ENCODE peak calls at places on chromosome 17, in ten cellular contexts. One of them, this sample, is unnamed.

GRCh38 chr17:73228748-73229236 is 32.9 kb downstream of the CPSF4L start:
- DNase-seq in Peyer's patch: peak
- DNase-seq in fibroblast of mammary gland: peak
- DNase-seq in endodermal cell: peak
- DNase-seq in cardiac fibroblast: peak
- DNase-seq in ovary: no peak
- DNase-seq in fibroblast of villous mesenchyme: peak
- DNase-seq in A673: peak
- DNase-seq in B cell: no peak
- DNase-seq in CD8-positive, alpha-beta T cell: no peak
- DNase-seq in this sample: no peak

GRCh38 chr17:80817861-80818260 is 173.8 kb upstream of the CHMP6 start:
- DNase-seq in endodermal cell: no peak
- DNase-seq in fibroblast of villous mesenchyme: no peak
- DNase-seq in B cell: peak
- DNase-seq in A673: no peak
- DNase-seq in CD8-positive, alpha-beta T cell: no peak
- DNase-seq in ovary: no peak
- DNase-seq in Peyer's patch: peak
- DNase-seq in fibroblast of mammary gland: peak
- DNase-seq in cardiac fibroblast: no peak
- DNase-seq in this sample: no peak

GRCh38 chr17:39769974-39770587 is 32.3 kb downstream of the GRB7 start:
- DNase-seq in cardiac fibroblast: no peak
- DNase-seq in fibroblast of villous mesenchyme: peak
- DNase-seq in ovary: no peak
- DNase-seq in fibroblast of mammary gland: peak
- DNase-seq in Peyer's patch: no peak
- DNase-seq in A673: no peak
- DNase-seq in endodermal cell: peak
- DNase-seq in CD8-positive, alpha-beta T cell: peak
- DNase-seq in B cell: peak
- DNase-seq in this sample: no peak

GRCh38 chr17:3295632-3296031 is 2.5 kb downstream of the OR3A1 start:
- DNase-seq in Peyer's patch: no peak
- DNase-seq in ovary: no peak
- DNase-seq in endodermal cell: no peak
- DNase-seq in A673: no peak
- DNase-seq in B cell: no peak
- DNase-seq in fibroblast of mammary gland: no peak
- DNase-seq in CD8-positive, alpha-beta T cell: no peak
- DNase-seq in cardiac fibroblast: no peak
- DNase-seq in fibroblast of villous mesenchyme: no peak
- DNase-seq in this sample: no peak

GRCh38 chr17:43559161-43559816 is 13.1 kb upstream of the ETV4 start:
- DNase-seq in fibroblast of mammary gland: no peak
- DNase-seq in fibroblast of villous mesenchyme: no peak
- DNase-seq in cardiac fibroblast: no peak
- DNase-seq in A673: no peak
- DNase-seq in Peyer's patch: no peak
- DNase-seq in endodermal cell: peak
- DNase-seq in B cell: no peak
- DNase-seq in CD8-positive, alpha-beta T cell: no peak
- DNase-seq in ovary: no peak
- DNase-seq in this sample: no peak

GRCh38 chr17:32519769-32520701 is 33.2 kb downstream of the CDK5R1 start:
- DNase-seq in B cell: peak
- DNase-seq in CD8-positive, alpha-beta T cell: no peak
- DNase-seq in fibroblast of mammary gland: peak
- DNase-seq in cardiac fibroblast: no peak
- DNase-seq in A673: no peak
- DNase-seq in endodermal cell: peak
- DNase-seq in ovary: no peak
- DNase-seq in fibroblast of villous mesenchyme: no peak
- DNase-seq in Peyer's patch: no peak
- DNase-seq in this sample: no peak

GRCh38 chr17:22161376-22161775 is 469.1 kb downstream of the KCNJ18 start:
- DNase-seq in A673: no peak
- DNase-seq in fibroblast of mammary gland: no peak
- DNase-seq in CD8-positive, alpha-beta T cell: no peak
- DNase-seq in Peyer's patch: no peak
- DNase-seq in ovary: no peak
- DNase-seq in fibroblast of villous mesenchyme: no peak
- DNase-seq in cardiac fibroblast: no peak
- DNase-seq in B cell: no peak
- DNase-seq in endodermal cell: no peak
- DNase-seq in this sample: no peak

GRCh38 chr17:1211287-1211686 is 31.5 kb upstream of the ABR start:
- DNase-seq in cardiac fibroblast: no peak
- DNase-seq in CD8-positive, alpha-beta T cell: no peak
- DNase-seq in A673: no peak
- DNase-seq in B cell: no peak
- DNase-seq in Peyer's patch: no peak
- DNase-seq in ovary: no peak
- DNase-seq in fibroblast of villous mesenchyme: no peak
- DNase-seq in fibroblast of mammary gland: no peak
- DNase-seq in endodermal cell: no peak
- DNase-seq in this sample: no peak

GRCh38 chr17:46193626-46194392 is 580 bp upstream of the KANSL1 start:
- DNase-seq in A673: peak
- DNase-seq in cardiac fibroblast: peak
- DNase-seq in fibroblast of mammary gland: peak
- DNase-seq in fibroblast of villous mesenchyme: peak
- DNase-seq in endodermal cell: peak
- DNase-seq in Peyer's patch: peak
- DNase-seq in CD8-positive, alpha-beta T cell: peak
- DNase-seq in B cell: peak
- DNase-seq in ovary: peak
- DNase-seq in this sample: peak
- TF ChIP-seq CTCF in A673: peak
- TF ChIP-seq CTCF in cardiac fibroblast: peak
- TF ChIP-seq CTCF in fibroblast of mammary gland: no peak
- TF ChIP-seq CTCF in fibroblast of villous mesenchyme: no peak
- TF ChIP-seq CTCF in endodermal cell: peak
- TF ChIP-seq CTCF in Peyer's patch: peak
- TF ChIP-seq CTCF in CD8-positive, alpha-beta T cell: peak
- TF ChIP-seq CTCF in B cell: no peak
- TF ChIP-seq CTCF in ovary: peak
- TF ChIP-seq CTCF in this sample: no peak

GRCh38 chr17:37827905-37828304 is 83.0 kb upstream of the HNF1B start:
- DNase-seq in B cell: no peak
- DNase-seq in fibroblast of mammary gland: no peak
- DNase-seq in A673: no peak
- DNase-seq in CD8-positive, alpha-beta T cell: no peak
- DNase-seq in ovary: no peak
- DNase-seq in Peyer's patch: no peak
- DNase-seq in endodermal cell: peak
- DNase-seq in cardiac fibroblast: no peak
- DNase-seq in fibroblast of villous mesenchyme: no peak
- DNase-seq in this sample: no peak

GRCh38 chr17:37830151-37830993 is 85.5 kb upstream of the HNF1B start:
- DNase-seq in endodermal cell: peak
- DNase-seq in B cell: no peak
- DNase-seq in CD8-positive, alpha-beta T cell: no peak
- DNase-seq in cardiac fibroblast: no peak
- DNase-seq in fibroblast of villous mesenchyme: no peak
- DNase-seq in Peyer's patch: no peak
- DNase-seq in A673: no peak
- DNase-seq in fibroblast of mammary gland: no peak
- DNase-seq in ovary: no peak
- DNase-seq in this sample: no peak

GRCh38 chr17:37828313-37829124 is 83.7 kb upstream of the HNF1B start:
- DNase-seq in Peyer's patch: no peak
- DNase-seq in A673: no peak
- DNase-seq in fibroblast of mammary gland: peak
- DNase-seq in ovary: no peak
- DNase-seq in fibroblast of villous mesenchyme: peak
- DNase-seq in cardiac fibroblast: no peak
- DNase-seq in B cell: no peak
- DNase-seq in CD8-positive, alpha-beta T cell: no peak
- DNase-seq in endodermal cell: peak
- DNase-seq in this sample: no peak

GRCh38 chr17:37831492-37831891 is 86.6 kb upstream of the HNF1B start:
- DNase-seq in fibroblast of villous mesenchyme: no peak
- DNase-seq in Peyer's patch: no peak
- DNase-seq in cardiac fibroblast: no peak
- DNase-seq in ovary: no peak
- DNase-seq in fibroblast of mammary gland: no peak
- DNase-seq in CD8-positive, alpha-beta T cell: no peak
- DNase-seq in B cell: no peak
- DNase-seq in A673: no peak
- DNase-seq in endodermal cell: peak
- DNase-seq in this sample: no peak

DNA sequence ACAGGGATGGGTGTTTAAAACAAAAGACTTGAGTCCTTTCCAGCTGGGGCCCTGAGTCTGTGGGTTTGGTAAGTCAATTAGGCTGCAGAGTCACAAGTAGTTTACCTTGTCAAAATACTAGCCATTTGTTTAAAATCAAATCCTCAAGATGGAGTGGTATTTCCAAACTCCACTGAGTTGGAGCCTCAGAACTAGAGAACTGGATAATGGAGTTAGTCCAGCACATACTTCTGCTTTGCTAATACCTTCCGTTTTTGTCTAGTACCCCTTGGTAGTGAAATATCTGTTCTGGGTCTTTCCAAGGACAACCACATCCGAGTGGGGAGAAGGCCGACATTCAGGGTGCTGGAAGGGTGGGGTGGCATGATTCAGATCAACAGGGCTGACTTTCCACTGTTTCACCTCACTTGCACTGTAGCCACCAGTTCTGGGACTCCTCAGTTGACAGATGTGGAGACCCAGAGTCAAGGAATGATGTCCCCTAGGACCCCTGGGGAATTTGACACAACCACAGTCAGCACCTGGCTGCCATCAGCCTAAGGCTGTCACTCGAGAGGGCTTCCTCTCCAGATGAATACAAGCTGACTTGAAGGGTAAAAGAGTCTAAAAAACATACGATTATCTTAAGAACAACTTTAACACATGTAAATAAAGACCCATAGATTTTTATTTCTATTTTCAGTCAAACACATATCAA is 84.7 kb upstream of the HNF1B start:
- DNase-seq in endodermal cell: peak
- DNase-seq in ovary: no peak
- DNase-seq in fibroblast of villous mesenchyme: no peak
- DNase-seq in Peyer's patch: no peak
- DNase-seq in B cell: no peak
- DNase-seq in CD8-positive, alpha-beta T cell: no peak
- DNase-seq in cardiac fibroblast: no peak
- DNase-seq in A673: no peak
- DNase-seq in fibroblast of mammary gland: no peak
- DNase-seq in this sample: no peak
- TF ChIP-seq CTCF in endodermal cell: no peak
- TF ChIP-seq CTCF in ovary: no peak
- TF ChIP-seq CTCF in fibroblast of villous mesenchyme: no peak
- TF ChIP-seq CTCF in Peyer's patch: no peak
- TF ChIP-seq CTCF in B cell: no peak
- TF ChIP-seq CTCF in CD8-positive, alpha-beta T cell: no peak
- TF ChIP-seq CTCF in cardiac fibroblast: no peak
- TF ChIP-seq CTCF in A673: no peak
- TF ChIP-seq CTCF in fibroblast of mammary gland: no peak
- TF ChIP-seq CTCF in this sample: no peak

GRCh38 chr17:50808413-50808812 is 27.0 kb upstream of the WFIKKN2 start:
- DNase-seq in Peyer's patch: no peak
- DNase-seq in fibroblast of villous mesenchyme: no peak
- DNase-seq in B cell: no peak
- DNase-seq in A673: no peak
- DNase-seq in CD8-positive, alpha-beta T cell: no peak
- DNase-seq in cardiac fibroblast: no peak
- DNase-seq in fibroblast of mammary gland: no peak
- DNase-seq in ovary: no peak
- DNase-seq in endodermal cell: no peak
- DNase-seq in this sample: no peak

GRCh38 chr17:50807014-50807413 is 28.4 kb upstream of the WFIKKN2 start:
- DNase-seq in B cell: no peak
- DNase-seq in fibroblast of mammary gland: no peak
- DNase-seq in Peyer's patch: no peak
- DNase-seq in ovary: no peak
- DNase-seq in CD8-positive, alpha-beta T cell: no peak
- DNase-seq in endodermal cell: no peak
- DNase-seq in fibroblast of villous mesenchyme: peak
- DNase-seq in A673: no peak
- DNase-seq in cardiac fibroblast: peak
- DNase-seq in this sample: no peak

GRCh38 chr17:50807675-50808074 is 27.7 kb upstream of the WFIKKN2 start:
- DNase-seq in endodermal cell: no peak
- DNase-seq in CD8-positive, alpha-beta T cell: no peak
- DNase-seq in fibroblast of villous mesenchyme: no peak
- DNase-seq in A673: no peak
- DNase-seq in Peyer's patch: no peak
- DNase-seq in ovary: no peak
- DNase-seq in cardiac fibroblast: no peak
- DNase-seq in B cell: no peak
- DNase-seq in fibroblast of mammary gland: no peak
- DNase-seq in this sample: no peak

GRCh38 chr17:50805486-50805885 is 29.9 kb upstream of the WFIKKN2 start:
- DNase-seq in fibroblast of villous mesenchyme: no peak
- DNase-seq in B cell: no peak
- DNase-seq in endodermal cell: no peak
- DNase-seq in CD8-positive, alpha-beta T cell: no peak
- DNase-seq in Peyer's patch: no peak
- DNase-seq in cardiac fibroblast: no peak
- DNase-seq in fibroblast of mammary gland: no peak
- DNase-seq in A673: no peak
- DNase-seq in ovary: no peak
- DNase-seq in this sample: no peak

DNA sequence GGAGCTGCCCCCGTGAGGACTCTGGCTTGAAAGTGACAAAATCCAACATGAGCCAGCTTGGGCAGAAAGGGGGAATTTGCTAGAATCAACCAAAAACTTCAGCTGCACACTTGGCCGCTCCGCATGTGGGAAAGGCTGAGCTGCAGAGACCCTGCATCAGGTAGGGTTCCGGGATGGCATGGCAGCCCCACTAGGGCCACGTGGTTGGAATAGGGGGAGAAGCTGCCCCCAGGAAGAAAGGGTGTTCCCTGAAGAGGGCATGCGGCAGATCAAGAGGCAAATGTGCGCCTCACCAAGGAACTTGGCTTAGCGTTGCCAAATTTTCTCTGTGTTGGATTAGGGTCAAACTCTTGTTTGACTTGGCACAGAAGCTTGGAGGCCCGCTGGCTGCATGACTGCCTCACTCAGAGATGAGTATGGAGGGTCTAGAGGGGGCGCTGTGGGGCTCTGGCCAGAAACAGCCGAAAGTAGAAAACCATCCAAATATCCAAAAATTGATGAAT is 29.2 kb upstream of the WFIKKN2 start:
- DNase-seq in fibroblast of villous mesenchyme: no peak
- DNase-seq in ovary: no peak
- DNase-seq in CD8-positive, alpha-beta T cell: no peak
- DNase-seq in cardiac fibroblast: peak
- DNase-seq in B cell: no peak
- DNase-seq in endodermal cell: peak
- DNase-seq in A673: peak
- DNase-seq in Peyer's patch: no peak
- DNase-seq in fibroblast of mammary gland: peak
- DNase-seq in this sample: no peak
- TF ChIP-seq CTCF in fibroblast of villous mesenchyme: no peak
- TF ChIP-seq CTCF in ovary: no peak
- TF ChIP-seq CTCF in CD8-positive, alpha-beta T cell: no peak
- TF ChIP-seq CTCF in cardiac fibroblast: peak
- TF ChIP-seq CTCF in B cell: no peak
- TF ChIP-seq CTCF in endodermal cell: peak
- TF ChIP-seq CTCF in A673: peak
- TF ChIP-seq CTCF in Peyer's patch: no peak
- TF ChIP-seq CTCF in fibroblast of mammary gland: peak
- TF ChIP-seq CTCF in this sample: peak

GRCh38 chr17:60579090-60579489 is 20.9 kb upstream of the PPM1D start:
- DNase-seq in cardiac fibroblast: peak
- DNase-seq in ovary: no peak
- DNase-seq in fibroblast of villous mesenchyme: peak
- DNase-seq in A673: no peak
- DNase-seq in endodermal cell: no peak
- DNase-seq in CD8-positive, alpha-beta T cell: no peak
- DNase-seq in Peyer's patch: no peak
- DNase-seq in B cell: no peak
- DNase-seq in fibroblast of mammary gland: peak
- DNase-seq in this sample: no peak

GRCh38 chr17:60577147-60577925 is 22.7 kb upstream of the PPM1D start:
- DNase-seq in CD8-positive, alpha-beta T cell: no peak
- DNase-seq in B cell: no peak
- DNase-seq in endodermal cell: peak
- DNase-seq in cardiac fibroblast: peak
- DNase-seq in A673: no peak
- DNase-seq in Peyer's patch: no peak
- DNase-seq in fibroblast of mammary gland: peak
- DNase-seq in ovary: peak
- DNase-seq in fibroblast of villous mesenchyme: peak
- DNase-seq in this sample: no peak

DNA sequence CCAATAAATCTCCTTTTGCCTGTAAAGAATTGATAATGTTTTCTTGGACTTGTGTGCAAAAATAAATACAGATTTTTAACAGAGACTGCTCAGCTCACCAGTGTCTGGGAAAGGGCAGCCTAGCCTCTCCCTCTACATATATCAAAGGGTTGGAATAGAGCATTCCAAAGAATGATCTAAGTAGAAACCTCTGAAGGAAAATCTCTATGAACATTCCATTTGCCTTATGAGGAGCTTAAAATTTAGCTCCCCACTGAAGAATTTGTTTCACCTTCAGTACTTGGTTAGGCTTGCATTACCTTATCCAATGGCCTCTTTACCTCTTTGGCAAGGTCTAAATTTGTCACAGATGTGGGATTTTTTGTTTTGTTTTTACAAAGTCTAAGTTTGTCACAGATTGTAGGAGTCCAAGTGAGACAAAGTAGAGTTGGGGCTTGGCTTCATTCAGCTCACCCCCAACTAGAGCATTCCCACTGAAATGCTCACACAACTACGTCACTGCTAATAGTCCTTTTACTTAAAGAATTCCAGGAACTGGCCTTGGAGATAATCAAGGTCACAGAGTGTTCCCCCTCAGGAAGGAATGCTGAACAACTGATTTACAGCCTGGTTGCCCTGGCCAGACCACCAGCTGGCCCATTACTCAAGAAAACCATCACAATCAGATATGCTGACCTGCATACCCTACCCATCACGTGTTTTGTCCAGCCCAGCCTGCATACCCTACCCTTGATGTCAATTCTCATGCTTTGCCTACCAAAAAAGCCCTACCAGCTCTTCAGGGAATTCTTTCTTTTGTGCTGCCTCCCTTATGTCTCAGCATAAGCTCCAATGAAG is 26.6 kb upstream of the PPM1D start:
- DNase-seq in ovary: no peak
- DNase-seq in A673: no peak
- DNase-seq in cardiac fibroblast: peak
- DNase-seq in Peyer's patch: no peak
- DNase-seq in CD8-positive, alpha-beta T cell: no peak
- DNase-seq in endodermal cell: peak
- DNase-seq in fibroblast of villous mesenchyme: peak
- DNase-seq in B cell: no peak
- DNase-seq in fibroblast of mammary gland: no peak
- DNase-seq in this sample: no peak
- TF ChIP-seq CTCF in ovary: no peak
- TF ChIP-seq CTCF in A673: no peak
- TF ChIP-seq CTCF in cardiac fibroblast: no peak
- TF ChIP-seq CTCF in Peyer's patch: no peak
- TF ChIP-seq CTCF in CD8-positive, alpha-beta T cell: no peak
- TF ChIP-seq CTCF in endodermal cell: peak
- TF ChIP-seq CTCF in fibroblast of villous mesenchyme: peak
- TF ChIP-seq CTCF in B cell: no peak
- TF ChIP-seq CTCF in fibroblast of mammary gland: no peak
- TF ChIP-seq CTCF in this sample: no peak